ENCODE peak calls at places on chromosomes 2 and 18, in five cellular contexts. One of them, this sample, is unnamed. For H3K36me3 and H3K4me1, the result is how much of the 10 kb centered on the place peaks cover.

GRCh38 chr2:118049140-118050128 is 35.6 kb upstream of the CCDC93 start:
- DNase-seq in left lung: no peak
- DNase-seq in mesenchymal stem cell: no peak
- DNase-seq in sigmoid colon: no peak
- DNase-seq in upper lobe of right lung: no peak
- DNase-seq in this sample: no peak

GRCh38 chr18:64799378-64799777 is 650.5 kb upstream of the LINC00305 start:
- DNase-seq in left lung: no peak
- DNase-seq in mesenchymal stem cell: peak
- DNase-seq in sigmoid colon: no peak
- DNase-seq in upper lobe of right lung: no peak
- DNase-seq in this sample: no peak

GRCh38 chr18:55351980-55352714 is 235.8 kb downstream of the TCF4 start:
- DNase-seq in left lung: no peak
- DNase-seq in mesenchymal stem cell: peak
- DNase-seq in sigmoid colon: no peak
- DNase-seq in upper lobe of right lung: no peak
- DNase-seq in this sample: no peak

GRCh38 chr2:19649107-19649506 is 252.7 kb downstream of the TTC32 start:
- DNase-seq in left lung: no peak
- DNase-seq in mesenchymal stem cell: peak
- DNase-seq in sigmoid colon: no peak
- DNase-seq in upper lobe of right lung: no peak
- DNase-seq in this sample: no peak

GRCh38 chr2:20755132-20755800 is 67.6 kb downstream of the LDAH start:
- DNase-seq in left lung: no peak
- DNase-seq in mesenchymal stem cell: no peak
- DNase-seq in sigmoid colon: no peak
- DNase-seq in upper lobe of right lung: no peak
- DNase-seq in this sample: no peak

GRCh38 chr18:62420151-62420512 is 95.0 kb downstream of the TNFRSF11A start:
- DNase-seq in left lung: no peak
- DNase-seq in mesenchymal stem cell: peak
- DNase-seq in sigmoid colon: no peak
- DNase-seq in upper lobe of right lung: no peak
- DNase-seq in this sample: no peak

GRCh38 chr2:134254836-134255235 is 964 bp downstream of the MGAT5 start:
- DNase-seq in left lung: no peak
- DNase-seq in mesenchymal stem cell: no peak
- DNase-seq in sigmoid colon: no peak
- DNase-seq in upper lobe of right lung: no peak
- DNase-seq in this sample: no peak

GRCh38 chr2:143117225-143117624 is 12.0 kb upstream of the ARHGAP15 start:
- DNase-seq in left lung: no peak
- DNase-seq in mesenchymal stem cell: no peak
- DNase-seq in sigmoid colon: no peak
- DNase-seq in upper lobe of right lung: no peak
- DNase-seq in this sample: no peak

GRCh38 chr2:175366814-175367213 is 185.3 kb upstream of the ATP5MC3 start:
- DNase-seq in left lung: no peak
- DNase-seq in mesenchymal stem cell: peak
- DNase-seq in sigmoid colon: no peak
- DNase-seq in upper lobe of right lung: no peak
- DNase-seq in this sample: no peak

GRCh38 chr18:67428805-67429204 is 87.7 kb downstream of the DSEL start:
- DNase-seq in left lung: no peak
- DNase-seq in mesenchymal stem cell: no peak
- DNase-seq in sigmoid colon: no peak
- DNase-seq in upper lobe of right lung: no peak
- DNase-seq in this sample: no peak

GRCh38 chr18:22451796-22452195 is 34.1 kb upstream of the CTAGE1 start:
- DNase-seq in left lung: no peak
- DNase-seq in mesenchymal stem cell: no peak
- DNase-seq in sigmoid colon: no peak
- DNase-seq in upper lobe of right lung: no peak
- DNase-seq in this sample: no peak

GRCh38 chr2:239208470-239209180 is 192.2 kb downstream of the HDAC4 start:
- DNase-seq in left lung: no peak
- DNase-seq in mesenchymal stem cell: no peak
- DNase-seq in sigmoid colon: no peak
- DNase-seq in upper lobe of right lung: no peak
- DNase-seq in this sample: no peak

GRCh38 chr2:98378901-98379300 is 32.6 kb downstream of the CNGA3 start:
- DNase-seq in left lung: peak
- DNase-seq in mesenchymal stem cell: peak
- DNase-seq in sigmoid colon: no peak
- DNase-seq in upper lobe of right lung: no peak
- DNase-seq in this sample: no peak

GRCh38 chr2:128596453-128597430 is 278.1 kb upstream of the HS6ST1 start:
- DNase-seq in left lung: no peak
- DNase-seq in mesenchymal stem cell: no peak
- DNase-seq in sigmoid colon: peak
- DNase-seq in upper lobe of right lung: no peak
- DNase-seq in this sample: no peak

GRCh38 chr2:119476301-119477117 is 44.9 kb downstream of the TMEM37 start:
- DNase-seq in left lung: peak
- DNase-seq in mesenchymal stem cell: peak
- DNase-seq in sigmoid colon: peak
- DNase-seq in upper lobe of right lung: peak
- DNase-seq in this sample: peak

GRCh38 chr18:55110436-55110835 is 151.2 kb upstream of the CCDC68 start:
- DNase-seq in left lung: no peak
- DNase-seq in mesenchymal stem cell: peak
- DNase-seq in sigmoid colon: no peak
- DNase-seq in upper lobe of right lung: no peak
- DNase-seq in this sample: no peak

GRCh38 chr2:96156926-96157648 is 11.8 kb upstream of the DUSP2 start:
- DNase-seq in left lung: no peak
- DNase-seq in mesenchymal stem cell: no peak
- DNase-seq in sigmoid colon: peak
- DNase-seq in upper lobe of right lung: peak
- DNase-seq in this sample: no peak

GRCh38 chr2:233228414-233228813 is 23.1 kb upstream of the ATG16L1 start:
- DNase-seq in left lung: no peak
- DNase-seq in mesenchymal stem cell: no peak
- DNase-seq in sigmoid colon: no peak
- DNase-seq in upper lobe of right lung: no peak
- DNase-seq in this sample: no peak

GRCh38 chr2:207896525-207897295 is 127.0 kb upstream of the FZD5 start:
- DNase-seq in left lung: no peak
- DNase-seq in mesenchymal stem cell: no peak
- DNase-seq in sigmoid colon: no peak
- DNase-seq in upper lobe of right lung: no peak
- DNase-seq in this sample: no peak

GRCh38 chr18:29164020-29164706 is 987.2 kb upstream of the CDH2 start:
- DNase-seq in left lung: no peak
- DNase-seq in mesenchymal stem cell: peak
- DNase-seq in sigmoid colon: no peak
- DNase-seq in upper lobe of right lung: no peak
- DNase-seq in this sample: no peak

GRCh38 chr2:38315707-38316333 is 61.3 kb downstream of the ATL2 start:
- DNase-seq in left lung: no peak
- DNase-seq in mesenchymal stem cell: peak
- DNase-seq in sigmoid colon: no peak
- DNase-seq in upper lobe of right lung: no peak
- DNase-seq in this sample: no peak

GRCh38 chr2:164835302-164835701 is 6.3 kb downstream of the COBLL1 start:
- DNase-seq in left lung: no peak
- DNase-seq in mesenchymal stem cell: no peak
- DNase-seq in sigmoid colon: no peak
- DNase-seq in upper lobe of right lung: no peak
- DNase-seq in this sample: no peak

GRCh38 chr18:32956591-32957310 is 183.9 kb upstream of the KLHL14 start:
- DNase-seq in left lung: no peak
- DNase-seq in mesenchymal stem cell: peak
- DNase-seq in sigmoid colon: no peak
- DNase-seq in upper lobe of right lung: no peak
- DNase-seq in this sample: no peak

GRCh38 chr2:66872056-66872821 is 437.3 kb downstream of the MEIS1 start:
- DNase-seq in left lung: no peak
- DNase-seq in mesenchymal stem cell: peak
- DNase-seq in sigmoid colon: no peak
- DNase-seq in upper lobe of right lung: no peak
- DNase-seq in this sample: no peak

GRCh38 chr2:239660390-239661228 is 259.8 kb upstream of the HDAC4 start:
- DNase-seq in left lung: no peak
- DNase-seq in mesenchymal stem cell: no peak
- DNase-seq in sigmoid colon: peak
- DNase-seq in upper lobe of right lung: no peak
- DNase-seq in this sample: no peak

GRCh38 chr2:190948671-190949070 is 65.3 kb downstream of the STAT1 start:
- DNase-seq in left lung: no peak
- DNase-seq in mesenchymal stem cell: peak
- DNase-seq in sigmoid colon: no peak
- DNase-seq in upper lobe of right lung: no peak
- DNase-seq in this sample: no peak

GRCh38 chr2:61705625-61706024 is 148.2 kb downstream of the FAM161A start:
- DNase-seq in left lung: no peak
- DNase-seq in mesenchymal stem cell: no peak
- DNase-seq in sigmoid colon: no peak
- DNase-seq in upper lobe of right lung: no peak
- DNase-seq in this sample: no peak

GRCh38 chr2:27588308-27588707 is 5.5 kb downstream of the ZNF512 start:
- DNase-seq in left lung: no peak
- DNase-seq in mesenchymal stem cell: no peak
- DNase-seq in sigmoid colon: no peak
- DNase-seq in upper lobe of right lung: no peak
- DNase-seq in this sample: no peak

GRCh38 chr2:100303744-100304143 is 18.6 kb downstream of the LONRF2 start:
- DNase-seq in left lung: no peak
- DNase-seq in mesenchymal stem cell: no peak
- DNase-seq in sigmoid colon: no peak
- DNase-seq in upper lobe of right lung: no peak
- DNase-seq in this sample: no peak

GRCh38 chr2:227163998-227164744 is at the start of the genes COL4A3 and COL4A4:
- DNase-seq in left lung: peak
- DNase-seq in mesenchymal stem cell: no peak
- DNase-seq in sigmoid colon: peak
- DNase-seq in upper lobe of right lung: peak
- DNase-seq in this sample: no peak

GRCh38 chr18:39721712-39722111 is 2156.1 kb upstream of the CELF4 start:
- DNase-seq in left lung: no peak
- DNase-seq in mesenchymal stem cell: no peak
- DNase-seq in sigmoid colon: no peak
- DNase-seq in upper lobe of right lung: no peak
- DNase-seq in this sample: no peak

DNA sequence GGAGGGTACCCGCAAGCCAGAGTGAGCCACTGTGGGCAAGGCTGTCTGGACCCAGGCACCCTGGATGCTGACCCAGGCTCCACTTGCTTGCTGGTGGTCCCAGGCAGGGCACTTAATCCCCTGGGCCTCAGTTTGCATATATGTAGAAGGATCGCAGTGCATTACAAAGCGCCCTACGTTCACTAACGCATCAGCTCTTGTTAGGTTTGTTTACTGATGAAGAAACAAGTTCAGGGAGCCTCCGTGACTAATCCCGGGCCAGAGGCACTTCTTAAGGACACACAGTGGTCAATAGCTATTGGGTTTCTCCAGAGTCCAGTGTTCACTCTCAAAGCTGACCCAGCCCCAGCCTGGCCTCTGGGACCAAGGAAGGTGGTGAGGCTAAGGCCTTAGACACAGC is 70.2 kb downstream of the LBH start:
- DNase-seq in left lung: no peak
- DNase-seq in mesenchymal stem cell: peak
- DNase-seq in sigmoid colon: no peak
- DNase-seq in upper lobe of right lung: no peak
- DNase-seq in this sample: no peak
- H3K27ac ChIP-seq in left lung: peak
- H3K27ac ChIP-seq in mesenchymal stem cell: no peak
- H3K27ac ChIP-seq in sigmoid colon: peak
- H3K27ac ChIP-seq in upper lobe of right lung: peak
- H3K27ac ChIP-seq in this sample: no peak

GRCh38 chr2:106139575-106139935 is 54.5 kb downstream of the UXS1 start:
- DNase-seq in left lung: no peak
- DNase-seq in mesenchymal stem cell: no peak
- DNase-seq in sigmoid colon: no peak
- DNase-seq in upper lobe of right lung: no peak
- DNase-seq in this sample: no peak
- H3K36me3 ChIP-seq in left lung: under half
- H3K36me3 ChIP-seq in mesenchymal stem cell: under half
- H3K36me3 ChIP-seq in sigmoid colon: under half
- H3K36me3 ChIP-seq in upper lobe of right lung: under half
- H3K36me3 ChIP-seq in this sample: under half

GRCh38 chr2:176491172-176491904 is 222.1 kb downstream of the MTX2 start:
- DNase-seq in left lung: peak
- DNase-seq in mesenchymal stem cell: peak
- DNase-seq in sigmoid colon: peak
- DNase-seq in upper lobe of right lung: no peak
- DNase-seq in this sample: no peak
- H3K4me1 ChIP-seq in left lung: under half
- H3K4me1 ChIP-seq in mesenchymal stem cell: under half
- H3K4me1 ChIP-seq in sigmoid colon: under half
- H3K4me1 ChIP-seq in upper lobe of right lung: under half
- H3K4me1 ChIP-seq in this sample: under half

GRCh38 chr18:12751503-12751884 is 48.7 kb downstream of the PSMG2 start:
- DNase-seq in left lung: no peak
- DNase-seq in mesenchymal stem cell: no peak
- DNase-seq in sigmoid colon: no peak
- DNase-seq in upper lobe of right lung: no peak
- DNase-seq in this sample: no peak

GRCh38 chr18:12749136-12749535 is 46.3 kb downstream of the PSMG2 start:
- DNase-seq in left lung: no peak
- DNase-seq in mesenchymal stem cell: no peak
- DNase-seq in sigmoid colon: no peak
- DNase-seq in upper lobe of right lung: no peak
- DNase-seq in this sample: no peak

GRCh38 chr18:12748671-12749070 is 45.8 kb downstream of the PSMG2 start:
- DNase-seq in left lung: no peak
- DNase-seq in mesenchymal stem cell: no peak
- DNase-seq in sigmoid colon: no peak
- DNase-seq in upper lobe of right lung: no peak
- DNase-seq in this sample: no peak

GRCh38 chr18:12750708-12751502 is 48.1 kb downstream of the PSMG2 start:
- DNase-seq in left lung: no peak
- DNase-seq in mesenchymal stem cell: no peak
- DNase-seq in sigmoid colon: no peak
- DNase-seq in upper lobe of right lung: no peak
- DNase-seq in this sample: no peak

DNA sequence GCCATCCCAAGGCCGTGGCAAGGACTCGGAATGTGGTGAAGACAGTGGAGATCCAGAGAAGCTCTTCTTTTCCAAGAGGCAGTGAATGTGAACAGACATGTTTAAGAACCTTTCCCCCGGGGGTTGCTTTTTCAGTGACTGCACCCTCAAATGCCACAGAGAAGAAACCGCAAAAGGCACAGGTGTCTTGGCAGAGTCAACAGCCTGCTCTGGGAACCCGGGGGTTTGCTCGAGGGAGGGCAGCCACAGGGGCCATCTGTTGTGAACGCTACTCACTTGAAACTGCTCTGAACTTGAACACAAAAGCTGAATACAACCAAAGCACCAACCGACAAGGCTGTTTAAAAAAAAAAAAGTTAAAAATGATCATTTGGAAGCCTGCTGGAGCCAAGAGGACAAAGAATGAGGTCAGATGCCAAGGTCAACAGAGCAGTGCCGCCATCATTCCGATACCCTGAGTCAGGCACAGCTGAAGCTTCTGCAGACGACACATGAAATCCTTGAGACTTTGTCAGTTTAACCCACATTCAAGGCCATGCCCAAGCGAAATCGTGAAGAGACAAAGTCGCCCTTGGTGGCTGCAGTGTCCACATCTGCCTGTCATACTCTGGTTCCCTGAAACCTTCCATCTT is 47.4 kb downstream of the PSMG2 start:
- DNase-seq in left lung: no peak
- DNase-seq in mesenchymal stem cell: no peak
- DNase-seq in sigmoid colon: no peak
- DNase-seq in upper lobe of right lung: no peak
- DNase-seq in this sample: no peak
- H3K27ac ChIP-seq in left lung: no peak
- H3K27ac ChIP-seq in mesenchymal stem cell: no peak
- H3K27ac ChIP-seq in sigmoid colon: no peak
- H3K27ac ChIP-seq in upper lobe of right lung: no peak
- H3K27ac ChIP-seq in this sample: no peak

This sample was measured in CD8-positive, alpha-beta memory T cell.